ENCODE peak calls at places on chromosomes 16 and 17, in ten cellular contexts. H is WERI-Rb-1; K is HAP-1; U is IMR-90; Y is CD8-positive, alpha-beta T cell; J is left ventricle myocardium inferior; Z is suprapubic skin; B is stomach; A is Panc1; F is cardiac muscle cell. R is an unnamed sample. For H3K36me3, the result is how much of the 10 kb centered on the place peaks cover.

GRCh38 chr17:2937331-2938003 is 125.9 kb downstream of the OR1D5 start:
- DNase-seq in H (no peak), K (no peak), U (peak), Y (no peak), J (no peak), Z (no peak), B (no peak), A (no peak), F (peak), R (no peak)

GRCh38 chr16:88453621-88454314 is 688 bp downstream of the ZFPM1 start:
- DNase-seq in H (no peak), K (peak), U (no peak), Y (no peak), J (no peak), Z (no peak), B (no peak), A (no peak), F (no peak), R (no peak)

GRCh38 chr17:83004791-83005380 is 74.5 kb upstream of the METRNL start:
- DNase-seq in H (no peak), K (no peak), U (no peak), Y (no peak), J (no peak), Z (no peak), B (no peak), A (no peak), F (no peak), R (peak)

GRCh38 chr17:17001076-17001777 is 29.3 kb upstream of the TNFRSF13B start:
- DNase-seq in H (no peak), K (no peak), U (no peak), Y (no peak), J (peak), Z (no peak), B (no peak), A (no peak), F (no peak), R (no peak)

GRCh38 chr17:75814900-75815373 is 29.3 kb downstream of the UNC13D start:
- DNase-seq in H (no peak), K (no peak), U (peak), Y (no peak), J (no peak), Z (no peak), B (no peak), A (no peak), F (peak), R (no peak)

GRCh38 chr17:46883871-46884270 is 32.5 kb downstream of the WNT9B start:
- DNase-seq in H (no peak), K (no peak), U (no peak), Y (no peak), J (no peak), Z (no peak), B (no peak), A (no peak), F (no peak), R (no peak)

GRCh38 chr16:60945225-60945624 is 1091.0 kb downstream of the CDH8 start:
- DNase-seq in H (no peak), K (peak), U (no peak), Y (no peak), J (no peak), Z (no peak), B (no peak), A (no peak), F (no peak), R (no peak)

GRCh38 chr17:58252141-58252540 is 13.8 kb downstream of the LPO start:
- DNase-seq in H (no peak), K (no peak), U (no peak), Y (peak), J (no peak), Z (no peak), B (no peak), A (no peak), F (no peak), R (no peak)

GRCh38 chr17:79841369-79842135 is 2.3 kb upstream of the CBX4 start:
- DNase-seq in H (peak), K (no peak), U (no peak), Y (peak), J (no peak), Z (no peak), B (no peak), A (no peak), F (no peak), R (no peak)

GRCh38 chr16:18932243-18932997 is 6.2 kb upstream of the SMG1 start:
- DNase-seq in H (no peak), K (no peak), U (peak), Y (no peak), J (no peak), Z (peak), B (no peak), A (no peak), F (peak), R (no peak)

GRCh38 chr17:34406196-34406595 is 43.2 kb upstream of the CCL1 start:
- DNase-seq in H (no peak), K (no peak), U (no peak), Y (no peak), J (no peak), Z (no peak), B (no peak), A (no peak), F (no peak), R (no peak)

GRCh38 chr17:3647769-3648540 is 11.4 kb downstream of the CTNS start:
- DNase-seq in H (peak), K (peak), U (peak), Y (no peak), J (peak), Z (no peak), B (peak), A (no peak), F (peak), R (no peak)

GRCh38 chr17:77425791-77426641 is 285.2 kb downstream of the SEC14L1 start:
- DNase-seq in H (no peak), K (no peak), U (peak), Y (peak), J (no peak), Z (no peak), B (no peak), A (no peak), F (peak), R (peak)

GRCh38 chr17:78535285-78536197 is 41.7 kb downstream of the DNAH17 start:
- DNase-seq in H (no peak), K (no peak), U (no peak), Y (no peak), J (no peak), Z (no peak), B (no peak), A (no peak), F (no peak), R (no peak)

GRCh38 chr17:3859895-3860294 is 13.8 kb upstream of the NCBP3 start:
- DNase-seq in H (no peak), K (no peak), U (no peak), Y (no peak), J (no peak), Z (no peak), B (no peak), A (no peak), F (no peak), R (no peak)

DNA sequence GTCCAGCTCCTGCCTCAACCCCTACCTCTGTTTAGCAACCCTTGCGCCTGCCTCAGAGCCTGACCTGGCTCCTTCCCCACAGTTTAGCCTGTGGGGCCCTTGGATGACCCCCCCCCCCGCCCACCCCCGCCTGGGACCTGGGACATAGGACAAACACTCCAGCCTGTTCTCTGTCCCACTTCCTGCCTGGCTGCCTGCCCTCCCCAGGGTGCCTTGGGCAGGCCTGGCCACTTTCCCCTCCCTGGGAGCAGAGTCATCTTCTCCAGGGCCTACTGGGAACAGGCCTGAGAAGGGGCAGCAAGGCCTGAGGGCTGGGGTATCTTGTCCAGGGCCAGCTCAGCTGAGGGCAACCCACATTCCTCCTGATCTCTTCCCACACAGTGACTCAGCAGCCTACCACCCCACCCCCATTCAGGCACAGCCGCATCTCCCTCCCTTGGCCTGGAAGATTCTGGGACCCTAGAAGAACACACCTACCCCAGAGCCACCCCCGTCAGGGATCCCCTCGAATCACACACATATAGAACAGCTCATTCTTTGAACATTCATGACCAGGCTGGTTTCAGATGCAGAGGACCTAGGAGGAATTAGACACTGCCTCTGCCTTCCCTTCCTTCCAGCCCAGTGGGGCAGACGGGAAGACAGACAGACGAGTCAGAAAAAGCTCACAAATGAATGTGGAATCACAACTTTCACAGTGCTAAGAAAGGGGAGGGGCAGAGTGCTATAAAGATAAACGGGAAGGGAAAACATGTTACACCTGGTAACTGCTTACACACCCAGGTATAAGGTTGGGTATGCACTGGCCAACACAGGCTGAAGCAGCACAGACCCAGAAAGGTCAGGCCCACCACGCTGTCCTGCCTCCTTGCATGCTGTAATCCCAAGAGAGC is 6.0 kb downstream of the FHOD1 start:
- DNase-seq in H (no peak), K (no peak), U (peak), Y (no peak), J (peak), Z (no peak), B (peak), A (no peak), F (peak), R (no peak)
- H3K36me3 ChIP-seq in H (under half), K (under half), U (under half), Y (under half), J (under half), Z (under half), B (under half), A (under half), F (under half), R (under half)

GRCh38 chr17:8514801-8515200 is 79.1 kb downstream of the NDEL1 start:
- DNase-seq in H (no peak), K (no peak), U (no peak), Y (no peak), J (no peak), Z (no peak), B (no peak), A (no peak), F (no peak), R (no peak)
- H3K36me3 ChIP-seq in H (half or more), K (half or more), U (under half), Y (under half), J (half or more), Z (half or more), B (half or more), A (under half), F (half or more), R (half or more)

GRCh38 chr16:89525146-89525913 is 17.1 kb downstream of the SPG7 start:
- DNase-seq in H (no peak), K (no peak), U (no peak), Y (no peak), J (peak), Z (no peak), B (no peak), A (no peak), F (no peak), R (no peak)
- H3K36me3 ChIP-seq in H (under half), K (half or more), U (half or more), Y (half or more), J (half or more), Z (half or more), B (half or more), A (under half), F (under half), R (half or more)

GRCh38 chr16:4865231-4865860 is 18.1 kb downstream of the UBN1 start:
- DNase-seq in H (no peak), K (no peak), U (no peak), Y (no peak), J (no peak), Z (no peak), B (no peak), A (no peak), F (no peak), R (no peak)
- H3K36me3 ChIP-seq in H (half or more), K (under half), U (under half), Y (under half), J (under half), Z (under half), B (half or more), A (under half), F (under half), R (under half)

DNA sequence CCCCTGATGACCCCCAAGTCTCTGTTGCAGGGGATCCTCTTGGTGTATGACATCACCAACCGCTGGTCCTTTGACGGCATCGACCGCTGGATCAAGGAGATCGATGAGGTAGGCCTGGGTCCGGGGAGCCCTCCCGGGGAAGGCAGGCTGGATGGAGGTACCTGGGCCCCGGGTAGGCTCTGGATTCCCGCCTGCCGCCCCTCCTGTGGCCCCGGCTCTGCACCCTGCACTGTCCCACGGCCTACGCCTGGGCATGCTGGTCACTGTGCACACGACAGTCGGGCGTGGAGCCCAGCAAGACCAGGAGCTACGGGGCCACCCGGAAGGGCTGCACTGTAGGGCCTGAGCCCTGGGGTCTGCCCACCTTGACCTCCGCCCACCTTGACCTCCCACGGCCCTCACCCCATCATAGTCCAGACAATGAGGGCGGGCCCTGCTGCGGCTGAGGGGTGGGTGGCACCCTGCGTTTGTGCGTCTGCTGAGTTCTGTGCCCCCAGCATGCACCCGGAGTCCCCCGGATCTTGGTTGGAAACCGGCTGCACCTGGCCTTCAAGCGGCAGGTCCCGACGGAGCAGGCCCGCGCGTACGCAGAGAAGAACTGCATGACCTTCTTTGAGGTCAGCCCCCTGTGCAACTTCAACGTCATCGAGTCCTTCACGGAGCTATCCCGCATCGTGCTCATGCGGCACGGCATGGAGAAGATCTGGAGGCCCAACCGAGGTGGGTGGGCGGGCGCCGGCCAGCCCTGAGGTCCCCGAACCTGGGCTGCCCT is 5.2 kb upstream of the WFIKKN1 start:
- DNase-seq in H (no peak), K (no peak), U (no peak), Y (no peak), J (no peak), Z (peak), B (no peak), A (no peak), F (no peak), R (no peak)
- H3K36me3 ChIP-seq in H (under half), K (under half), U (under half), Y (under half), J (under half), Z (under half), B (half or more), A (under half), F (under half), R (under half)